ENCODE peak calls at places on chromosomes 16 and 17, in seven cellular contexts. N, Y, W, O, M, G and C are unnamed samples.

GRCh38 chr17:42774066-42774750 is 959 bp downstream of the VPS25 start:
- DNase-seq in W (no peak), O (no peak), M (no peak), Y (no peak), N (no peak), G (no peak), C (no peak)

GRCh38 chr17:51481370-51481769 is 221.0 kb downstream of the UTP18 start:
- DNase-seq in G (no peak), N (no peak), W (no peak), Y (no peak), O (no peak), M (no peak), C (no peak)

GRCh38 chr16:76265434-76266045 is 11.7 kb upstream of the CNTNAP4 start:
- DNase-seq in G (peak), N (no peak), W (no peak), M (no peak), O (no peak), Y (no peak), C (no peak)

GRCh38 chr17:6355196-6355595 is 79.7 kb downstream of the AIPL1 start:
- DNase-seq in Y (no peak), W (no peak), O (no peak), M (no peak), G (no peak), N (no peak), C (no peak)

GRCh38 chr17:75635610-75636202 is 2.5 kb downstream of the SMIM5 start:
- DNase-seq in Y (peak), G (no peak), O (no peak), W (peak), N (no peak), M (no peak), C (no peak)

GRCh38 chr17:18004345-18004744 is 31.7 kb downstream of the DRC3 start:
- DNase-seq in G (no peak), M (no peak), W (no peak), Y (no peak), O (no peak), N (no peak), C (no peak)

GRCh38 chr17:48636177-48637018 is 10.2 kb upstream of the HOXB9 start:
- DNase-seq in W (peak), Y (peak), M (no peak), N (no peak), G (no peak), O (no peak), C (no peak)

GRCh38 chr16:30567991-30568638 is 3.4 kb downstream of the ZNF688 start:
- DNase-seq in N (no peak), M (no peak), O (peak), G (no peak), W (no peak), Y (no peak), C (peak)

GRCh38 chr16:3087836-3088235 is 11.3 kb downstream of the ZSCAN10 start:
- DNase-seq in N (no peak), O (no peak), Y (no peak), W (no peak), M (no peak), G (no peak), C (no peak)

GRCh38 chr16:77307764-77308561 is 108.8 kb downstream of the SYCE1L start:
- DNase-seq in N (no peak), W (no peak), G (no peak), O (no peak), Y (no peak), M (no peak), C (no peak)

GRCh38 chr16:10817963-10818941 is at the start of gene TVP23A:
- DNase-seq in N (no peak), W (no peak), O (no peak), G (no peak), M (no peak), Y (no peak), C (no peak)

GRCh38 chr17:40242774-40243173 is 23.7 kb downstream of the WIPF2 start:
- DNase-seq in G (no peak), W (no peak), O (no peak), M (no peak), Y (no peak), N (no peak), C (no peak)

GRCh38 chr17:34389343-34389742 is 26.3 kb upstream of the CCL1 start:
- DNase-seq in Y (no peak), W (no peak), O (no peak), G (no peak), N (no peak), M (no peak), C (no peak)

GRCh38 chr16:27748868-27749546 is 199.1 kb downstream of the KATNIP start:
- DNase-seq in Y (no peak), G (peak), O (peak), N (no peak), M (no peak), W (peak), C (peak)
- TF ChIP-seq CTCF in Y (no peak), G (no peak), O (peak), N (no peak), M (no peak), W (peak), C (peak)

GRCh38 chr17:66312912-66313311 is 10.5 kb downstream of the PRKCA start:
- DNase-seq in W (no peak), N (no peak), Y (no peak), M (no peak), O (no peak), G (no peak), C (no peak)

GRCh38 chr17:66307257-66307656 is 4.8 kb downstream of the PRKCA start:
- DNase-seq in N (no peak), O (no peak), M (no peak), W (no peak), Y (no peak), G (no peak), C (no peak)

GRCh38 chr17:66308856-66309255 is 6.4 kb downstream of the PRKCA start:
- DNase-seq in G (no peak), W (no peak), Y (no peak), N (no peak), M (no peak), O (no peak), C (no peak)

GRCh38 chr17:66310528-66311148 is 8.2 kb downstream of the PRKCA start:
- DNase-seq in O (no peak), N (no peak), W (no peak), M (no peak), G (no peak), Y (no peak), C (no peak)

GRCh38 chr17:66309793-66310192 is 7.4 kb downstream of the PRKCA start:
- DNase-seq in Y (no peak), N (no peak), G (no peak), O (no peak), W (no peak), M (no peak), C (no peak)
- TF ChIP-seq CTCF in Y (no peak), N (no peak), G (no peak), O (no peak), W (no peak), M (no peak), C (no peak)

DNA sequence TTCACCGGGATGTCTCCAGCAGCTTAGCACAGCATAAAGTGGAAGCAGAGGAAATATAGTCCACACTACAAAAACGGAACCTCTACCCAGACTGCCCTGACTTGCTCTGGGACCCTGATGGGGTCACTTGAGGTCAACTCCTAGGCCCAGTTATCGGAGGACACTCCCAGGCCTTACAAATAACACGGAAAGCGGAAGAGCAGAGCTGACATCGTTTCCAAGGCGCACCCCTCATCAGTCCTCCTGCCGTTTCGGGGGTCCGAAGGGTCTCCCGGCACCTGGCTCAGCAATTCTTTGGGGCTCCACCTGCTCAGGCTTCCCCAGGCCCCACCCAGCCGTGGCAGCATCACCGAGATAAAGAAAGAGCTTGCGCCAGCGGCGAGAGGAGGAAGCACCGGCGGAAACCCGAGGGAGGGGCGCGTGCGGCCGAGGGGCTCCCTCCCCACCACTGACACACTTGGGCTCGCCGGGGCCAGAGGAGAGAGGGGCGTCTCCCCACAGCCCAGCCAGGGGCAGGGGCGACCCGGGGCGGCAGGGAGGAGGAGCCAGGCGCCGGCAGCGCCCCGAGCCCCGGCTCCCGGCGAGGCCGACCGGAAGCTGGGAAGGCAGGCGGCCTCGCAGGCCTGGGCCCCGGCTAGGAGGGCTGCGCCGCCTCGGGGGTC is 727 bp downstream of the CORO7 start:
- DNase-seq in M (no peak), N (no peak), Y (no peak), O (no peak), W (peak), G (peak), C (no peak)
- TF ChIP-seq CTCF in M (no peak), N (no peak), Y (no peak), O (no peak), W (no peak), G (no peak), C (no peak)

GRCh38 chr16:69565611-69566436 is at the start of gene NFAT5:
- DNase-seq in M (peak), Y (peak), O (no peak), N (peak), W (peak), G (peak), C (peak)
- TF ChIP-seq CTCF in M (no peak), Y (peak), O (no peak), N (no peak), W (peak), G (no peak), C (no peak)

DNA sequence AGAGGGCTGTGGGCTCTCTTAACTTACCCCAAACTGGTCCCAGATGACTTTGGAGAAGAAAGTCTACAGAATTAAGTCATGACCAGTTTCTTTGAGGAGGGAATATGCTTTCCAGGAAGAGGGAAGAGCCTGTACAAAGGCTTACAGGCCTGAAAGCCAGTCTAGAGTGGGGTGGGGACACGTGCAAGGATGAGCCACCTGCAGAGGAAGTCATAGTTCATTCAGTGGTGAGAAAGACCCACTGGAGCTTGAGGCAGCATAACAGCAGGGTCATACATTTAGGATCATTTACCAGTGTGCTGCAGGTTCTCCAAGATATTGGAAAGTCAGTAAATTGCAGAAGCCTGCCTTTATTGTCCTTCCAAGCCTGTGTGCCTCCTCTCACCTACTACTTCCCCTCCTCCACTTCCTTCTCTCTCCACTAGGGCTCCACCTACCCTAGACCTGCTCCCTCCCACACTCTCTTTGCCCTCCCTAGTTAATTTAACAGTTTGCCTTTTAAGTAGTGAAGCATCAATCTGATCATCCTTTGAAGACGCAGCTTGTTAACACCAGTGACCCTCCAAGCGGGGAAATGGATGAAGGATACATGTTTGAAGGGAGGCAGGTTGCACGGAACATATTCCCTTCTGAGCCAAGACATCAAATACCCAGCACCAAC is 40.2 kb downstream of the CDRT15 start:
- DNase-seq in N (no peak), M (no peak), O (no peak), G (no peak), W (no peak), Y (no peak), C (no peak)
- TF ChIP-seq CTCF in N (no peak), M (no peak), O (no peak), G (peak), W (peak), Y (no peak), C (no peak)

DNA sequence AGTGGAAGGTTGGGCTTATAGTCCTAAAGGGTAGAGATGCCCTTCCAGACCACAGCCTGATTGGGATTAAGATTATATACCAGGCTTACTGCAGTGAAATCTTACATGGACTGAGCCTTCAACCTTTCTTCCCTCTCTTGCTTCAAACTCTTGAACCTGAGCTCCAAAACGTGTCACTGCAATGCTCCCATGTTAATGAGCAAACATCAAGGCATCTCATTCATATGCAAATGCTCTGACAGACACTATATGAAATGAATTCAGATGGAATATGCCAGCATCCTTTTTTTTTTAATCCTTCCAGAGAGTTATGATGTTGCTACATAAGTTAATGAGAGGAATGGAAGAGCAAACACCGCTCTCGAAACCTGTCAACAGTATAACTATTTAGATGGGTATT is 611.8 kb upstream of the CDH11 start:
- DNase-seq in O (no peak), G (no peak), W (no peak), M (no peak), N (no peak), Y (no peak), C (no peak)
- TF ChIP-seq CTCF in O (no peak), G (no peak), W (no peak), M (no peak), N (no peak), Y (no peak), C (no peak)

GRCh38 chr17:8041249-8041928 is 2.5 kb downstream of the ALOX15B start:
- DNase-seq in O (no peak), M (no peak), Y (no peak), N (no peak), W (no peak), G (peak), C (peak)
- TF ChIP-seq CTCF in O (peak), M (peak), Y (peak), N (no peak), W (peak), G (peak), C (peak)